ENCODE peak calls at places on chromosomes 2 and 18, in four cellular contexts. M is fibroblast of the aortic adventitia, Q is A673, E is fibroblast of lung. C is an unnamed sample.

GRCh38 chr18:56043691-56044090 is 455.7 kb upstream of the TCF4 start:
- DNase-seq in E (no peak), M (no peak), Q (no peak), C (no peak)

GRCh38 chr2:213475433-213475832 is 191.2 kb downstream of the SPAG16 start:
- DNase-seq in E (no peak), Q (no peak), M (no peak), C (no peak)

GRCh38 chr2:190093793-190094192 is 31.3 kb upstream of the MSTN start:
- DNase-seq in M (peak), E (peak), Q (no peak), C (no peak)

GRCh38 chr18:80159713-80160636 is 50.9 kb downstream of the ADNP2 start:
- DNase-seq in M (peak), Q (no peak), E (no peak), C (no peak)

GRCh38 chr2:207884127-207884526 is 114.4 kb upstream of the FZD5 start:
- DNase-seq in M (no peak), E (no peak), Q (no peak), C (no peak)

GRCh38 chr2:165827219-165827920 is 33.3 kb upstream of the GALNT3 start:
- DNase-seq in E (peak), Q (no peak), M (no peak), C (no peak)

GRCh38 chr2:223041527-223042109 is 10.4 kb upstream of the KCNE4 start:
- DNase-seq in M (peak), Q (peak), E (peak), C (peak)

GRCh38 chr18:22335644-22336275 is 82.0 kb downstream of the CTAGE1 start:
- DNase-seq in M (no peak), Q (no peak), E (no peak), C (no peak)

GRCh38 chr2:30113617-30114293 is 33.1 kb upstream of the YPEL5 start:
- DNase-seq in M (peak), E (peak), Q (no peak), C (peak)

GRCh38 chr2:123811846-123812245 is 213.2 kb upstream of the CNTNAP5 start:
- DNase-seq in M (no peak), Q (no peak), E (no peak), C (no peak)

GRCh38 chr2:26521913-26522180 is 43.9 kb upstream of the OTOF start:
- DNase-seq in M (no peak), E (no peak), Q (no peak), C (no peak)

GRCh38 chr2:168160897-168161296 is 86.5 kb downstream of the STK39 start:
- DNase-seq in M (no peak), Q (peak), E (peak), C (no peak)

GRCh38 chr2:217858519-217859466 is 144.0 kb downstream of the TNS1 start:
- DNase-seq in M (peak), E (peak), Q (peak), C (peak)

GRCh38 chr18:10822457-10822856 is 296.6 kb downstream of the NAPG start:
- DNase-seq in M (no peak), E (no peak), Q (peak), C (no peak)

GRCh38 chr2:190121971-190122370 is 59.4 kb upstream of the MSTN start:
- DNase-seq in M (peak), Q (peak), E (peak), C (peak)

GRCh38 chr18:50143891-50144290 is 51.1 kb downstream of the MYO5B start:
- DNase-seq in E (no peak), Q (no peak), M (no peak), C (no peak)

GRCh38 chr18:50142441-50143120 is 52.4 kb downstream of the MYO5B start:
- DNase-seq in Q (no peak), E (no peak), M (no peak), C (no peak)

GRCh38 chr18:50138181-50139064 is 56.5 kb downstream of the MYO5B start:
- DNase-seq in Q (no peak), E (no peak), M (no peak), C (no peak)

GRCh38 chr18:50144535-50144934 is 50.4 kb downstream of the MYO5B start:
- DNase-seq in M (no peak), Q (no peak), E (no peak), C (no peak)

GRCh38 chr18:50143295-50143694 is 51.7 kb downstream of the MYO5B start:
- DNase-seq in E (no peak), Q (no peak), M (no peak), C (no peak)
- TF ChIP-seq CTCF in E (no peak), Q (no peak), M (no peak), C (no peak)

GRCh38 chr18:76274470-76275289 is 220.4 kb downstream of the ZNF516 start:
- DNase-seq in Q (peak), E (no peak), M (no peak), C (no peak)
- TF ChIP-seq CTCF in Q (peak), E (no peak), M (no peak), C (peak)

GRCh38 chr2:77102927-77103326 is 419.2 kb downstream of the LRRTM4 start:
- DNase-seq in Q (no peak), M (no peak), E (no peak), C (no peak)

GRCh38 chr2:77108915-77109314 is 413.3 kb downstream of the LRRTM4 start:
- DNase-seq in Q (no peak), M (no peak), E (no peak), C (no peak)

GRCh38 chr2:77101796-77102452 is 420.3 kb downstream of the LRRTM4 start:
- DNase-seq in E (no peak), M (no peak), Q (no peak), C (no peak)

GRCh38 chr2:77104554-77104953 is 417.6 kb downstream of the LRRTM4 start:
- DNase-seq in M (no peak), E (no peak), Q (no peak), C (no peak)

DNA sequence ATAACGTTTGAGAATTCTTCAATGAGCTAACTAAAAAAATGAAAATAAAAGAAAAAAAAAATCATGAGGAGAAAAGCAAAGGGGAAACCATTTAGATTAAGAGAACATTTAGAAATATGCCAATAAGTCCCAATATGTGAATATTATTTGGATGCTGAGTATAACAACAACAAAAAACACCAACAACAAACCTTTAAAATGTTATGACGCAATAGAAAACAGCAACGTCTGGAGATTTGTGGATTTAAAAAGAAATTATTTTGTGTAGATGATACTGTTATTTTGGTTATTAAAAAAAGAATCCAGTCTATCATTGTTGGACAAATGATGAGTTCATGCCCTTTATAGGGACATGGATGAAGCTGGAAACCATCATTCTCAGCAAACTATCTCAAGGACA is 417.2 kb downstream of the LRRTM4 start:
- DNase-seq in Q (no peak), M (no peak), E (no peak), C (no peak)
- TF ChIP-seq CTCF in Q (no peak), M (no peak), E (no peak), C (no peak)

GRCh38 chr2:28588231-28588725 is 92.4 kb downstream of the PLB1 start:
- DNase-seq in E (no peak), M (no peak), Q (no peak), C (no peak)
- TF ChIP-seq CTCF in E (no peak), M (no peak), Q (no peak), C (no peak)

GRCh38 chr2:205383601-205384000 is 298.7 kb upstream of the NRP2 start:
- DNase-seq in M (no peak), E (no peak), Q (no peak), C (no peak)

GRCh38 chr2:205390866-205391265 is 291.4 kb upstream of the NRP2 start:
- DNase-seq in Q (no peak), E (no peak), M (no peak), C (no peak)

GRCh38 chr2:205387350-205388045 is 294.8 kb upstream of the NRP2 start:
- DNase-seq in M (no peak), Q (no peak), E (no peak), C (no peak)

DNA sequence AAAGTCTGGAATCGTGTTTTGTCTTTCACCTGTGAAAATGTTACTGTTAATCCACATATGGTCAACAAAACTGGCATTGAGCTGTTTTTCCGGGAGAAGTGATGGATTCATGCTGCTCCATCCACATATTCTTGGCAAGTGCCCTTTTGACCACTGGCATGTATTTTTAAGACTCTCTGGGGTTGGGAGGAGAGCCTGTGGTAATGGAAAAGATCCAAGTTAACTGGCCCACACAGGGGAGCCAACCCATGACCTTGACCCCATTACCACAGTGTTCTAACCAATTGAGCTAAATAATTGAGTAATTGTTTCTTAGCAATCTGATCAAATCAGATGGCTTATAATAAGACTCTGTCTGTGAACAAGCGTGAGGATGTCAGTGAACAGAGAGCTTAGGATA is 296.2 kb upstream of the NRP2 start:
- DNase-seq in Q (no peak), M (peak), E (peak), C (no peak)
- TF ChIP-seq CTCF in Q (no peak), M (no peak), E (no peak), C (no peak)

GRCh38 chr18:46097853-46098615 is at the start of gene ATP5F1A:
- DNase-seq in E (peak), Q (peak), M (peak), C (peak)
- TF ChIP-seq CTCF in E (no peak), Q (no peak), M (no peak), C (no peak)

DNA sequence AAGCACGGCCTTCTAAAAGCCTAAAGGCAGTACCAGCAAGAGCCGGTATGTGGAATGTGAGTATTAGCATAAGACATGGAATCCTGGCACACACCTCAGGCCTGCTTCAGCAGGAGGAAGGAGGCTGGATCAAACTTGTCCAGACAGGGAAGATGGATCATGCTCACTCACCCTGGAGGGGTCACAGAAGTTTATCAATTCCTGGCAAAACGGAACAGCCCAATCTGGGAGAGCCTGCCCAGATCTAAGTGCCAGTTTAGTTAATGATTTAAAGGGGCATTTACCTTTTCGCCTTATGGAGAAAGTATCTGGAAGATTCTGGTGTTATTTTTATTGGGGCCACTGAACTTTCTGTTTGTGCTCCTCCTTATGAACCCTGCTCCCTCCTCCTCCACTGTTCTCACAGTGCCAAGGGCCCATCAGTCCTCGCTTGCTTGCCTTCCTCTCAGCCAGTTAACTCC is 58.3 kb upstream of the NFE2L2 start:
- DNase-seq in M (no peak), E (no peak), Q (no peak), C (no peak)
- TF ChIP-seq CTCF in M (no peak), E (no peak), Q (no peak), C (no peak)

GRCh38 chr2:12412898-12413305 is 303.8 kb upstream of the TRIB2 start:
- DNase-seq in M (peak), E (peak), Q (peak), C (no peak)

GRCh38 chr2:12417811-12418210 is 298.9 kb upstream of the TRIB2 start:
- DNase-seq in M (no peak), E (peak), Q (peak), C (no peak)

GRCh38 chr2:12421061-12421460 is 295.7 kb upstream of the TRIB2 start:
- DNase-seq in E (no peak), M (no peak), Q (no peak), C (no peak)

GRCh38 chr2:12419803-12420202 is 296.9 kb upstream of the TRIB2 start:
- DNase-seq in M (no peak), Q (no peak), E (no peak), C (no peak)

DNA sequence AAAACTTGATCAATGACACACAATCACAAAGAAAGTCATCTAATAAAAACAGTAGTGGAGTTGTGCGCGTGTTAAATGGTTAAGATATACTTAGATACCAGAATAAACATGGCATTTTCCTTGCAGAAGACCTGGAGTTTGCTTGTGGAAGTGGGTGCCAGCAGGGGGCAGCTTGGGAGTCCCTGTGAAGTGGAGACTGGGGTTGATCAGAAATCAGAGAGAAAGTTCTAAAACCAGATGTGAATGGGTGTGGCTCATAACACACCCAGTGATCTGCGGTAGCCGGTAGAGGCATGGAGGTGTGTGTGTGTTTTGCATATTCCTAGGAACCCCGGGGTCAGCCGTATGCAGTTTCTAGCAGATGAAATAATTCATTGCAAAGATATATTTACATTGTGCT is 300.1 kb upstream of the TRIB2 start:
- DNase-seq in M (peak), Q (peak), E (peak), C (no peak)
- TF ChIP-seq CTCF in M (peak), Q (peak), E (peak), C (peak)

C was measured in HFFc6.